ENCODE peak calls at places on chromosomes 2 and 18, in eight cellular contexts. W, H, L, C, Z, T, F and J are unnamed samples.

GRCh38 chr2:25587361-25587760 is 86.0 kb downstream of the DTNB start:
- DNase-seq in C (no peak), L (no peak), F (no peak), W (no peak), T (no peak), H (no peak), Z (peak; percentile 28), J (no peak)

GRCh38 chr2:238591732-238592131 is 165.0 kb downstream of the ASB1 start:
- DNase-seq in L (no peak), C (no peak), Z (no peak), F (no peak), W (no peak), T (no peak), H (no peak), J (peak; percentile 91)

GRCh38 chr18:5890261-5890605 is 5.1 kb downstream of the TMEM200C start:
- DNase-seq in W (no peak), H (no peak), C (no peak), F (no peak), Z (no peak), T (no peak), L (no peak), J (no peak)

GRCh38 chr18:41820784-41821183 is 134.2 kb upstream of the PIK3C3 start:
- DNase-seq in H (no peak), Z (no peak), C (no peak), T (no peak), L (no peak), W (no peak), F (no peak), J (no peak)

GRCh38 chr2:143533846-143534245 is 404.6 kb downstream of the ARHGAP15 start:
- DNase-seq in H (no peak), F (no peak), C (no peak), L (no peak), T (no peak), Z (no peak), W (no peak), J (no peak)

GRCh38 chr2:224101820-224102630 is 62.9 kb upstream of the SERPINE2 start:
- DNase-seq in Z (no peak), T (no peak), C (no peak), H (no peak), W (no peak), F (no peak), L (peak; percentile 60), J (peak; percentile 89)

GRCh38 chr2:54360055-54360792 is 95.9 kb upstream of the SPTBN1 start:
- DNase-seq in Z (peak; percentile 58), C (peak; percentile 68), H (no peak), T (no peak), W (no peak), L (no peak), F (no peak), J (no peak)

GRCh38 chr2:200469708-200470600 is 39.9 kb downstream of the KCTD18 start:
- DNase-seq in F (no peak), Z (no peak), H (no peak), W (peak; percentile 22), C (peak; percentile 92), T (no peak), L (no peak), J (no peak)

GRCh38 chr2:10732924-10733583 is 11.6 kb downstream of the ATP6V1C2 start:
- DNase-seq in H (no peak), Z (no peak), T (no peak), W (no peak), C (no peak), F (no peak), L (no peak), J (no peak)

GRCh38 chr2:108593547-108594098 is 59.4 kb downstream of the LIMS1 start:
- DNase-seq in W (no peak), Z (no peak), F (no peak), C (no peak), L (peak; percentile 40), T (no peak), H (no peak), J (no peak)

GRCh38 chr18:58687871-58688308 is 16.6 kb downstream of the MALT1 start:
- DNase-seq in F (no peak), H (no peak), L (no peak), C (no peak), T (no peak), W (no peak), Z (no peak), J (no peak)

GRCh38 chr2:55140316-55141219 is 90.3 kb upstream of the RTN4 start:
- DNase-seq in L (no peak), F (no peak), H (no peak), C (no peak), W (no peak), Z (no peak), T (no peak), J (no peak)

GRCh38 chr2:175847128-175847527 is 154.9 kb downstream of the LNPK start:
- DNase-seq in H (no peak), F (no peak), L (no peak), Z (no peak), W (no peak), T (no peak), C (no peak), J (no peak)

GRCh38 chr2:120926463-120927165 is 190.9 kb downstream of the GLI2 start:
- DNase-seq in T (no peak), F (no peak), W (no peak), C (no peak), L (no peak), Z (no peak), H (no peak), J (no peak)

GRCh38 chr18:55186588-55186987 is 227.3 kb upstream of the CCDC68 start:
- DNase-seq in L (no peak), C (no peak), W (no peak), H (no peak), F (no peak), Z (no peak), T (no peak), J (peak; percentile 45)
- TF ChIP-seq EP300 in L (no peak), C (no peak), W (no peak), H (no peak), F (no peak), Z (no peak), T (no peak), J (no peak)

GRCh38 chr2:27888790-27889189 is 1.4 kb downstream of the RBKS start:
- DNase-seq in W (no peak), T (no peak), Z (no peak), H (no peak), C (no peak), F (no peak), L (no peak), J (no peak)
- TF ChIP-seq EP300 in W (no peak), T (no peak), Z (peak; percentile 25), H (no peak), C (no peak), F (no peak), L (no peak), J (no peak)

DNA sequence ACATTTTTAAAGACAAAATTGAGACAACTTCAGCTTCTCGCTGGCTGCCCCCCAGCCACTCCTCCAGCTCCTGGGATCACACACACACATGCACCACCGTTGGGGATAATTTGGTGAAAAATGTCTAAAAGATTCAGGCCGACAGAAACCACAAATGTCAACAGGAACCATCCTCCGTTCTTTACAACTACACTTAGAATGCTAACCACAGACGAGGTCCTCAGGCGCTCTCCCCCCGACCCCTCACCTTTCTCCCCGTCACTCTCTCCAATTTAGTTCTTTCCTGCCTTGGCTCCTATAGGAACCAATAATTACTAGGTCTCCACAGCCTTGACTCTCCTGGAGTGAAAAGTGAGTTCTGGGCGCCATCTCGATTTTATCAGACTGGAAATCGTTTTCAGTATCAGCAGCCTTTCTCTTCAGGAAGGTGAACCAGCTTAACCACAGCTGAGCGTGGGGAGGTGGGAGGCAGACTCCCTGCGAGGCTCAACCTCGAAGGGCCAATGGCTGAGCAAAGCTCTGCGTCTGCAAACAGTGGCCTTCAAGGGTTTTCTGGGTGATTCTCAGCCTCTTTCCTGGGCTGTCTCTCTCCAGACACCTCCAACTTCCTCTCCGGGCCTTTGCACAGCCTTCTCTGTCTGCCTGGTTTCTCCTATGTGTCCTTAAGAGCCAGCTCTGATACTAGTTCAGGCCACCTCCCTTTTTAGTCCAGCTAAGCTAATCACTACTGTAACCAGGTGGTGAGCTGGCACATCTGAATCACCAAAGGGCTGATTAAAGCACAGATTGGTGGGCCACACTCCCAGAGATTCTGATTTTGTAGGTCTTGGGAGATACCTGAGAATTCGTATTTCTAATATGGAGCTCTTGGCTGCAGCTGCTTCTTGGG is 115.7 kb upstream of the COPS8 start:
- DNase-seq in Z (no peak), F (no peak), L (no peak), W (peak; percentile 19), T (no peak), C (no peak), H (peak; percentile 25), J (no peak)
- TF ChIP-seq EP300 in Z (no peak), F (no peak), L (no peak), W (no peak), T (no peak), C (no peak), H (no peak), J (no peak)

GRCh38 chr2:31270136-31270535 is 36.2 kb downstream of the EHD3 start:
- DNase-seq in C (no peak), T (no peak), F (no peak), L (no peak), W (no peak), Z (no peak), H (no peak), J (no peak)
- TF ChIP-seq EP300 in C (no peak), T (no peak), F (no peak), L (no peak), W (no peak), Z (no peak), H (no peak), J (no peak)